ENCODE peak calls at places on chromosome 20, in four cellular contexts. A is activated CD8-positive, alpha-beta T cell treated with anti-CD3 and anti-CD28 coated beads for 36 hours; L is transverse colon; R is memory B cell. J is an unnamed sample.

GRCh38 chr20:38453941-38454340 is 18.7 kb upstream of the RALGAPB start:
- DNase-seq in A (no peak), L (no peak), R (no peak), J (no peak)

GRCh38 chr20:2900845-2901592 is 27.7 kb downstream of the PTPRA start:
- DNase-seq in A (no peak), L (no peak), R (no peak), J (no peak)

GRCh38 chr20:60262967-60263603 is 304.9 kb downstream of the CDH26 start:
- DNase-seq in A (peak; percentile 60), L (peak; percentile 22), R (peak; percentile 17), J (no peak)

GRCh38 chr20:62984666-62985065 is 22.1 kb downstream of the BHLHE23 start:
- DNase-seq in A (no peak), L (no peak), R (no peak), J (no peak)

GRCh38 chr20:8227293-8227692 is 95.2 kb downstream of the PLCB1 start:
- DNase-seq in A (no peak), L (no peak), R (no peak), J (no peak)

GRCh38 chr20:62699296-62699695 is 9.3 kb upstream of the NTSR1 start:
- DNase-seq in A (no peak), L (no peak), R (no peak), J (no peak)

GRCh38 chr20:8250539-8251200 is 118.6 kb downstream of the PLCB1 start:
- DNase-seq in A (no peak), L (no peak), R (no peak), J (no peak)

GRCh38 chr20:44966030-44966961 is at the start of gene STK4:
- DNase-seq in A (peak; percentile 95), L (peak; percentile 97), R (peak; percentile 95), J (no peak)

GRCh38 chr20:50220894-50221266 is 30.2 kb downstream of the CEBPB start:
- DNase-seq in A (no peak), L (no peak), R (no peak), J (no peak)